ENCODE peak calls at places on chromosomes 4 and X, in six cellular contexts. O, V, A, T, X and S are unnamed samples.

GRCh38 chr4:38869511-38869910 is 1.9 kb downstream of the FAM114A1 start:
- DNase-seq in O (no peak), T (no peak), X (no peak), A (no peak), V (no peak), S (no peak)

GRCh38 chr4:86496094-86497060 is 97.7 kb upstream of the PTPN13 start:
- DNase-seq in T (no peak), O (peak; percentile 18), V (no peak), A (peak; percentile 35), X (peak; percentile 70), S (peak; percentile 63)

GRCh38 chr4:82983450-82983849 is 27.2 kb downstream of the LIN54 start:
- DNase-seq in V (no peak), O (no peak), X (no peak), A (no peak), T (no peak), S (no peak)

GRCh38 chrX:16061296-16061695 is 62.1 kb upstream of the GRPR start:
- DNase-seq in A (no peak), T (no peak), X (no peak), O (no peak), V (no peak), S (no peak)

GRCh38 chrX:46381630-46382029 is 163.6 kb downstream of the ZNF674 start:
- DNase-seq in T (no peak), O (peak; percentile 32), X (no peak), A (peak; percentile 8), V (peak; percentile 6), S (no peak)

GRCh38 chrX:12210196-12210815 is 72.0 kb downstream of the FRMPD4 start:
- DNase-seq in T (no peak), V (no peak), X (no peak), O (peak; percentile 82), A (no peak), S (peak; percentile 3)

GRCh38 chr4:115279300-115279699 is 165.9 kb upstream of the NDST4 start:
- DNase-seq in A (no peak), V (no peak), T (no peak), X (no peak), O (no peak), S (no peak)

GRCh38 chr4:8191136-8191747 is 7.8 kb upstream of the SH3TC1 start:
- DNase-seq in A (peak; percentile 69), O (peak; percentile 88), X (peak; percentile 42), V (no peak), T (no peak), S (peak; percentile 71)

GRCh38 chr4:84277923-84278322 is 221.2 kb downstream of the NKX6-1 start:
- DNase-seq in T (no peak), V (no peak), X (no peak), O (no peak), A (no peak), S (no peak)

GRCh38 chr4:20639346-20639745 is 60.9 kb upstream of the PACRGL start:
- DNase-seq in T (no peak), A (no peak), V (no peak), O (no peak), X (no peak), S (no peak)

GRCh38 chrX:148500428-148501120 is at the start of gene AFF2:
- DNase-seq in T (peak; percentile 38), A (no peak), V (no peak), X (no peak), O (no peak), S (peak; percentile 8)

GRCh38 chr4:51842167-51842553 is 793 bp upstream of the DCUN1D4 start:
- DNase-seq in O (no peak), T (no peak), V (no peak), X (no peak), A (no peak), S (no peak)

GRCh38 chr4:109959195-109959594 is 46.5 kb downstream of the EGF start:
- DNase-seq in V (no peak), A (no peak), O (no peak), T (no peak), X (no peak), S (no peak)

GRCh38 chrX:123976671-123977316 is 15.3 kb downstream of the STAG2 start:
- DNase-seq in O (no peak), T (no peak), A (no peak), V (no peak), X (peak; percentile 17), S (peak; percentile 5)

GRCh38 chr4:172011196-172011595 is 198.0 kb downstream of the GALNTL6 start:
- DNase-seq in T (no peak), X (no peak), A (no peak), V (no peak), O (no peak), S (no peak)

GRCh38 chrX:3527166-3527565 is 180.7 kb upstream of the MXRA5 start:
- DNase-seq in V (no peak), A (no peak), X (no peak), O (no peak), T (no peak), S (no peak)